ENCODE peak calls at places on chromosomes 16 and 17, in four cellular contexts. V is CD14-positive monocyte, Z is GM13977, E is HuH-7. M is an unnamed sample.

GRCh38 chr17:16989230-16989952 is 17.5 kb upstream of the TNFRSF13B start:
- DNase-seq in Z (peak), V (no peak), E (no peak), M (no peak)

GRCh38 chr16:17211797-17212196 is 259.0 kb downstream of the XYLT1 start:
- DNase-seq in E (no peak), Z (peak), V (no peak), M (no peak)

GRCh38 chr17:4901648-4902344 is 1.1 kb downstream of the CHRNE start:
- DNase-seq in V (peak), Z (no peak), E (no peak), M (no peak)

GRCh38 chr16:57815987-57816745 is 13.9 kb upstream of the KIFC3 start:
- DNase-seq in E (no peak), Z (no peak), V (peak), M (peak)

GRCh38 chr16:4855371-4855770 is 8.1 kb downstream of the UBN1 start:
- DNase-seq in Z (no peak), E (no peak), V (no peak), M (peak)

GRCh38 chr16:90078594-90078895 is 1.4 kb upstream of the PRDM7 start:
- DNase-seq in Z (no peak), V (no peak), E (no peak), M (no peak)

GRCh38 chr17:1227917-1228751 is 42.1 kb upstream of the BHLHA9 start:
- DNase-seq in V (no peak), E (no peak), Z (peak), M (no peak)

GRCh38 chr17:77345260-77345910 is 204.6 kb downstream of the SEC14L1 start:
- DNase-seq in V (peak), Z (no peak), E (no peak), M (no peak)

GRCh38 chr17:72713701-72714100 is 378.8 kb downstream of the SLC39A11 start:
- DNase-seq in V (no peak), E (no peak), Z (no peak), M (no peak)

GRCh38 chr16:46996391-46996790 is 22.9 kb upstream of the DNAJA2 start:
- DNase-seq in Z (peak), E (no peak), V (no peak), M (no peak)

GRCh38 chr16:10314811-10315210 is 71.0 kb upstream of the ATF7IP2 start:
- DNase-seq in V (no peak), E (no peak), Z (peak), M (peak)

GRCh38 chr17:83099570-83100181 is 20.3 kb downstream of the METRNL start:
- DNase-seq in V (no peak), Z (no peak), E (no peak), M (peak)

GRCh38 chr17:64115043-64115698 is 14.8 kb downstream of the ERN1 start:
- DNase-seq in E (no peak), V (no peak), Z (no peak), M (no peak)

GRCh38 chr16:68382296-68382718 is 66.0 kb downstream of the SMPD3 start:
- DNase-seq in E (peak), V (no peak), Z (peak), M (no peak)

GRCh38 chr16:24118126-24118821 is 137.9 kb upstream of the CACNG3 start:
- DNase-seq in E (no peak), Z (no peak), V (no peak), M (no peak)

GRCh38 chr17:4634981-4635380 is 6.5 kb downstream of the ALOX15 start:
- DNase-seq in Z (no peak), E (no peak), V (no peak), M (no peak)

GRCh38 chr17:14282700-14283099 is 18.2 kb upstream of the HS3ST3B1 start:
- DNase-seq in V (no peak), E (no peak), Z (no peak), M (no peak)

GRCh38 chr17:37729905-37730304 is 15.0 kb downstream of the HNF1B start:
- DNase-seq in V (no peak), E (no peak), Z (no peak), M (no peak)

GRCh38 chr17:9350083-9350482 is 225.5 kb downstream of the STX8 start:
- DNase-seq in Z (no peak), E (no peak), V (no peak), M (no peak)

GRCh38 chr17:79991924-79992656 is 43.6 kb downstream of the TBC1D16 start:
- DNase-seq in E (peak), Z (no peak), V (no peak), M (no peak)

GRCh38 chr17:21345236-21345635 is 30.9 kb upstream of the KCNJ12 start:
- DNase-seq in Z (no peak), V (peak), E (no peak), M (no peak)

GRCh38 chr17:51154176-51154575 is 817 bp downstream of the NME1 start:
- DNase-seq in Z (no peak), E (no peak), V (no peak), M (no peak)

GRCh38 chr17:74960739-74961342 is 11.7 kb downstream of the HID1 start:
- DNase-seq in V (no peak), Z (peak), E (peak), M (peak)

GRCh38 chr16:85475691-85476300 is 137.3 kb upstream of the GSE1 start:
- DNase-seq in E (no peak), Z (no peak), V (no peak), M (no peak)

GRCh38 chr16:12062343-12063003 is 85.9 kb downstream of the SNX29 start:
- DNase-seq in V (peak), E (no peak), Z (no peak), M (peak)

GRCh38 chr17:75557852-75558665 is 29.5 kb upstream of the MYO15B start:
- DNase-seq in Z (no peak), V (no peak), E (no peak), M (no peak)

GRCh38 chr17:50346313-50347086 is 574 bp downstream of the XYLT2 start:
- DNase-seq in Z (peak), V (no peak), E (peak), M (no peak)

GRCh38 chr17:52762147-52762793 is 603.8 kb upstream of the CA10 start:
- DNase-seq in Z (no peak), V (no peak), E (no peak), M (no peak)

GRCh38 chr16:71965223-71965622 is 35.0 kb downstream of the PKD1L3 start:
- DNase-seq in Z (no peak), E (no peak), V (no peak), M (no peak)

GRCh38 chr17:68318103-68318991 is 27.1 kb downstream of the ARSG start:
- DNase-seq in V (peak), E (peak), Z (no peak), M (peak)

GRCh38 chr17:20226814-20227482 is 217.8 kb downstream of the SPECC1 start:
- DNase-seq in Z (peak), V (peak), E (peak), M (peak)

GRCh38 chr17:27502526-27503324 is 46.5 kb downstream of the KSR1 start:
- DNase-seq in E (no peak), Z (no peak), V (no peak), M (peak)

GRCh38 chr17:19709841-19710240 is 6.5 kb downstream of the SLC47A2 start:
- DNase-seq in E (peak), Z (no peak), V (no peak), M (no peak)

M was measured in kidney glomerular epithelial cell.